ENCODE peak calls at places on chromosomes 4 and X, in six cellular contexts. One of them, this sample, is unnamed.
A peak's percentile ranks its signal among the peaks of the same experiment; 100 is the strongest.

GRCh38 chr4:152943673-152944072 is 7.5 kb downstream of the FHDC1 start:
- DNase-seq in activated gamma-delta T cell treated with anti-CD3 and anti-CD28 coated beads, Interleukin-2, amount 50 U/mL, for 16 hours: no peak
- DNase-seq in HCT116: no peak
- DNase-seq in NCI-H1092: no peak
- DNase-seq in activated CD4-positive, alpha-beta T cell treated with anti-CD3 and anti-CD28 coated beads for 1 hour: no peak
- DNase-seq in mammary epithelial cell: no peak
- DNase-seq in this sample: no peak

GRCh38 chr4:141435446-141436225 is 200.7 kb upstream of the IL15 start:
- DNase-seq in HCT116: no peak
- DNase-seq in mammary epithelial cell: no peak
- DNase-seq in activated CD4-positive, alpha-beta T cell treated with anti-CD3 and anti-CD28 coated beads for 1 hour: no peak
- DNase-seq in NCI-H1092: no peak
- DNase-seq in activated gamma-delta T cell treated with anti-CD3 and anti-CD28 coated beads, Interleukin-2, amount 50 U/mL, for 16 hours: no peak
- DNase-seq in this sample: no peak

GRCh38 chr4:5706486-5707290 is 1.7 kb downstream of the EVC2 start:
- DNase-seq in activated CD4-positive, alpha-beta T cell treated with anti-CD3 and anti-CD28 coated beads for 1 hour: no peak
- DNase-seq in HCT116: no peak
- DNase-seq in mammary epithelial cell: no peak
- DNase-seq in activated gamma-delta T cell treated with anti-CD3 and anti-CD28 coated beads, Interleukin-2, amount 50 U/mL, for 16 hours: no peak
- DNase-seq in NCI-H1092: no peak
- DNase-seq in this sample: no peak

GRCh38 chrX:153477458-153477857 is 7.1 kb upstream of the HAUS7 start:
- DNase-seq in activated gamma-delta T cell treated with anti-CD3 and anti-CD28 coated beads, Interleukin-2, amount 50 U/mL, for 16 hours: no peak
- DNase-seq in HCT116: no peak
- DNase-seq in activated CD4-positive, alpha-beta T cell treated with anti-CD3 and anti-CD28 coated beads for 1 hour: no peak
- DNase-seq in NCI-H1092: no peak
- DNase-seq in mammary epithelial cell: no peak
- DNase-seq in this sample: no peak

GRCh38 chr4:183098080-183098722 is 856 bp upstream of the WWC2 start:
- DNase-seq in HCT116: no peak
- DNase-seq in mammary epithelial cell: no peak
- DNase-seq in activated gamma-delta T cell treated with anti-CD3 and anti-CD28 coated beads, Interleukin-2, amount 50 U/mL, for 16 hours: no peak
- DNase-seq in activated CD4-positive, alpha-beta T cell treated with anti-CD3 and anti-CD28 coated beads for 1 hour: no peak
- DNase-seq in NCI-H1092: no peak
- DNase-seq in this sample: no peak

GRCh38 chrX:131910565-131910964 is 112.5 kb upstream of the STK26 start:
- DNase-seq in NCI-H1092: no peak
- DNase-seq in mammary epithelial cell: no peak
- DNase-seq in activated CD4-positive, alpha-beta T cell treated with anti-CD3 and anti-CD28 coated beads for 1 hour: no peak
- DNase-seq in activated gamma-delta T cell treated with anti-CD3 and anti-CD28 coated beads, Interleukin-2, amount 50 U/mL, for 16 hours: no peak
- DNase-seq in HCT116: no peak
- DNase-seq in this sample: no peak

GRCh38 chr4:143386812-143387211 is 50.1 kb downstream of the GAB1 start:
- DNase-seq in NCI-H1092: no peak
- DNase-seq in HCT116: no peak
- DNase-seq in activated gamma-delta T cell treated with anti-CD3 and anti-CD28 coated beads, Interleukin-2, amount 50 U/mL, for 16 hours: no peak
- DNase-seq in activated CD4-positive, alpha-beta T cell treated with anti-CD3 and anti-CD28 coated beads for 1 hour: no peak
- DNase-seq in mammary epithelial cell: no peak
- DNase-seq in this sample: no peak

GRCh38 chr4:164779811-164780216 is 25.9 kb downstream of the SMIM31 start:
- DNase-seq in activated gamma-delta T cell treated with anti-CD3 and anti-CD28 coated beads, Interleukin-2, amount 50 U/mL, for 16 hours: no peak
- DNase-seq in NCI-H1092: no peak
- DNase-seq in mammary epithelial cell: peak; percentile 17
- DNase-seq in activated CD4-positive, alpha-beta T cell treated with anti-CD3 and anti-CD28 coated beads for 1 hour: no peak
- DNase-seq in HCT116: peak; percentile 41
- DNase-seq in this sample: no peak

GRCh38 chr4:8200302-8200975 is 1.3 kb downstream of the SH3TC1 start:
- DNase-seq in mammary epithelial cell: peak; percentile 70
- DNase-seq in NCI-H1092: no peak
- DNase-seq in activated gamma-delta T cell treated with anti-CD3 and anti-CD28 coated beads, Interleukin-2, amount 50 U/mL, for 16 hours: no peak
- DNase-seq in activated CD4-positive, alpha-beta T cell treated with anti-CD3 and anti-CD28 coated beads for 1 hour: no peak
- DNase-seq in HCT116: no peak
- DNase-seq in this sample: no peak

GRCh38 chr4:16227462-16227868 is 1.2 kb upstream of the TAPT1 start:
- DNase-seq in mammary epithelial cell: peak; percentile 9
- DNase-seq in NCI-H1092: no peak
- DNase-seq in activated CD4-positive, alpha-beta T cell treated with anti-CD3 and anti-CD28 coated beads for 1 hour: no peak
- DNase-seq in activated gamma-delta T cell treated with anti-CD3 and anti-CD28 coated beads, Interleukin-2, amount 50 U/mL, for 16 hours: no peak
- DNase-seq in HCT116: no peak
- DNase-seq in this sample: no peak

GRCh38 chr4:176718881-176719280 is 73.8 kb downstream of the VEGFC start:
- DNase-seq in mammary epithelial cell: no peak
- DNase-seq in HCT116: no peak
- DNase-seq in activated CD4-positive, alpha-beta T cell treated with anti-CD3 and anti-CD28 coated beads for 1 hour: no peak
- DNase-seq in activated gamma-delta T cell treated with anti-CD3 and anti-CD28 coated beads, Interleukin-2, amount 50 U/mL, for 16 hours: no peak
- DNase-seq in NCI-H1092: no peak
- DNase-seq in this sample: no peak

This sample was measured in NCI-H446 treated with DMSO at 0.1 percent for 48 hours.